ENCODE peak calls at places on chromosomes 13 and 19, in eight cellular contexts. D is H1, K is transverse colon, H is GM23338, M is HCT116, T is SK-N-MC, C is upper lobe of left lung, Z is HL-60. B is an unnamed sample.

GRCh38 chr13:52459668-52460067 is 4.4 kb downstream of the CKAP2 start:
- DNase-seq in D (no peak), K (no peak), H (no peak), M (no peak), T (no peak), C (no peak), Z (no peak), B (no peak)

GRCh38 chr19:33302175-33302973 is at the start of gene CEBPA:
- DNase-seq in D (peak; percentile 84), K (peak; percentile 88), H (peak; percentile 91), M (peak; percentile 70), T (no peak), C (peak; percentile 94), Z (peak; percentile 94), B (peak; percentile 68)

GRCh38 chr19:29843180-29844051 is 31.6 kb downstream of the CCNE1 start:
- DNase-seq in D (peak; percentile 63), K (peak; percentile 25), H (peak; percentile 60), M (no peak), T (no peak), C (no peak), Z (no peak), B (no peak)

GRCh38 chr19:32233885-32234284 is 111.5 kb upstream of the ZNF507 start:
- DNase-seq in D (no peak), K (no peak), H (no peak), M (no peak), T (no peak), C (no peak), Z (no peak), B (no peak)

GRCh38 chr13:65584126-65584525 is 1646.0 kb downstream of the PCDH9 start:
- DNase-seq in D (no peak), K (no peak), H (peak; percentile 46), M (no peak), T (no peak), C (no peak), Z (no peak), B (no peak)

GRCh38 chr19:20039203-20039723 is at the start of gene ZNF682:
- DNase-seq in D (peak; percentile 98), K (peak; percentile 96), H (peak; percentile 100), M (no peak), T (peak; percentile 20), C (peak; percentile 94), Z (peak; percentile 10), B (peak; percentile 98)

GRCh38 chr19:3346677-3347353 is 19.6 kb upstream of the NFIC start:
- DNase-seq in D (no peak), K (peak; percentile 69), H (no peak), M (no peak), T (no peak), C (peak; percentile 58), Z (no peak), B (peak; percentile 84)

GRCh38 chr19:5080030-5080644 is 111.2 kb downstream of the KDM4B start:
- DNase-seq in D (no peak), K (no peak), H (no peak), M (no peak), T (no peak), C (no peak), Z (no peak), B (no peak)

GRCh38 chr19:53867225-53868090 is at the start of gene MYADM:
- DNase-seq in D (peak; percentile 100), K (peak; percentile 100), H (peak; percentile 100), M (peak; percentile 95), T (peak; percentile 65), C (peak; percentile 98), Z (peak; percentile 96), B (peak; percentile 99)

GRCh38 chr13:114079601-114080536 is 52.6 kb downstream of the RASA3 start:
- DNase-seq in D (no peak), K (peak; percentile 5), H (no peak), M (no peak), T (no peak), C (peak; percentile 18), Z (no peak), B (peak; percentile 47)

GRCh38 chr19:17385878-17386611 is 8.0 kb downstream of the CCDC194 start:
- DNase-seq in D (peak; percentile 92), K (peak; percentile 68), H (peak; percentile 92), M (no peak), T (no peak), C (peak; percentile 62), Z (peak; percentile 48), B (peak; percentile 59)

GRCh38 chr19:14580623-14581237 is 2.2 kb upstream of the CLEC17A start:
- DNase-seq in D (no peak), K (no peak), H (no peak), M (no peak), T (no peak), C (no peak), Z (no peak), B (no peak)

GRCh38 chr19:46824887-46825730 is 25.5 kb downstream of the AP2S1 start:
- DNase-seq in D (no peak), K (peak; percentile 22), H (no peak), M (no peak), T (no peak), C (peak; percentile 51), Z (no peak), B (no peak)

GRCh38 chr13:38670627-38671026 is 16.2 kb upstream of the FREM2 start:
- DNase-seq in D (no peak), K (no peak), H (no peak), M (no peak), T (peak; percentile 45), C (no peak), Z (no peak), B (no peak)

GRCh38 chr19:43668406-43669158 is 1.4 kb downstream of the PLAUR start:
- DNase-seq in D (peak; percentile 99), K (peak; percentile 100), H (peak; percentile 100), M (peak; percentile 98), T (peak; percentile 99), C (peak; percentile 99), Z (peak; percentile 99), B (peak; percentile 99)
- TF ChIP-seq POLR2AphosphoS5 in D (no peak), K (peak; percentile 91), H (peak; percentile 70), M (peak; percentile 59), T (peak; percentile 25), C (peak; percentile 90), Z (no peak), B (peak; percentile 92)

GRCh38 chr13:48892311-48892710 is 83.4 kb upstream of the FNDC3A start:
- DNase-seq in D (no peak), K (no peak), H (no peak), M (peak; percentile 59), T (no peak), C (no peak), Z (no peak), B (no peak)

GRCh38 chr13:48896312-48896711 is 79.4 kb upstream of the FNDC3A start:
- DNase-seq in D (no peak), K (no peak), H (no peak), M (no peak), T (no peak), C (no peak), Z (no peak), B (no peak)

GRCh38 chr13:48888613-48889012 is 87.1 kb upstream of the FNDC3A start:
- DNase-seq in D (no peak), K (no peak), H (no peak), M (no peak), T (no peak), C (no peak), Z (no peak), B (no peak)

GRCh38 chr13:48890386-48890785 is 85.3 kb upstream of the FNDC3A start:
- DNase-seq in D (no peak), K (no peak), H (no peak), M (no peak), T (no peak), C (no peak), Z (no peak), B (no peak)

DNA sequence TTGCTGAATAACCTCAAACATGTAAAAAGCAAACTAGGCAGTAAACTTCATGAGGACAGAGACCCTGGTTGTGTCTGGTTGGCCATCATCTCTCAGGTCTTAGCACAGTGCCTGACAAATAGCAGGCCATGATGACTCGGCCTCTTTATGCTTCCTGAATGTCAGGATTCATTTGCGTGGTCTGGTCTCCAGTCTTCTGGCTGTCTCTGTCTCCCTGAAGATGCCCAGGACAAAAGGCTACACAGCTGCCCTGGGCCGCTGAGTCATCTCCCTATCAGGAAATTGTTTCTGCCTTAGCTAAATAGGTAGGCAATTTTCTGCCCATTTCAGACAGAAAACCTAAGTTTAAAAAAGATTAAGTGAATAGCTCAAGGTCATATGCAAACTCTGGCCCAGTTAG is 84.1 kb upstream of the FNDC3A start:
- DNase-seq in D (no peak), K (no peak), H (no peak), M (peak; percentile 48), T (no peak), C (no peak), Z (no peak), B (no peak)
- TF ChIP-seq POLR2AphosphoS5 in D (no peak), K (no peak), H (no peak), M (no peak), T (no peak), C (no peak), Z (no peak), B (no peak)

GRCh38 chr19:18522124-18522861 is 423 bp upstream of the ELL start:
- DNase-seq in D (peak; percentile 100), K (peak; percentile 100), H (peak; percentile 100), M (peak; percentile 99), T (peak; percentile 99), C (peak; percentile 100), Z (peak; percentile 100), B (peak; percentile 100)
- TF ChIP-seq POLR2AphosphoS5 in D (no peak), K (peak; percentile 57), H (no peak), M (peak; percentile 74), T (peak; percentile 58), C (peak; percentile 58), Z (no peak), B (peak; percentile 32)

DNA sequence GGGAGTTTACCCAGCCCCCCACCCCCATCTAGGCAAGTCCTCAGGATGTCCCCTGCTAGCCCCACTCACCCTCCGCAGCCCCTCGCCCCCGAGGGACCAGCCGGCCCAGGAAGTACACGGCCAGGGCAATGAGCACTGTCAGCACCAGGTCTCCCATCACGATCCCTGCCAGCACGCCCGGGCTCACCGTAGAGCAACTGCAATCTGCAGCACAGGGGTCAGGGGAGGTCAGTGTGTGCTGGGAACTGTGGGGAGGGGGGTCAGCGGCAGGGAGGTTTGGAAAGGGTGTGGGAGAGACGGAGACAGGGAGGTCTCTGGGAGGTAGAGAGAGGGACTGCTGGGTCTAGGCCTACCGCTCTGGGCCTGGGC is 734 bp downstream of the TYROBP start:
- DNase-seq in D (no peak), K (no peak), H (no peak), M (no peak), T (no peak), C (no peak), Z (no peak), B (no peak)
- TF ChIP-seq POLR2AphosphoS5 in D (no peak), K (no peak), H (no peak), M (no peak), T (no peak), C (no peak), Z (no peak), B (no peak)